ENCODE peak calls at places on chromosome 14, in ten cellular contexts. One of them, this sample, is unnamed.

GRCh38 chr14:56676042-56676441 is 96.4 kb downstream of the TMEM260 start:
- DNase-seq in SK-N-SH: no peak
- DNase-seq in body of pancreas: no peak
- DNase-seq in gastrocnemius medialis: no peak
- DNase-seq in lower lobe of right lung: no peak
- DNase-seq in stomach: no peak
- DNase-seq in MM.1S: no peak
- DNase-seq in IMR-90: no peak
- DNase-seq in GM12865: no peak
- DNase-seq in upper lobe of right lung: no peak
- DNase-seq in this sample: no peak

GRCh38 chr14:76958020-76958965 is 70.2 kb downstream of the IRF2BPL start:
- DNase-seq in upper lobe of right lung: no peak
- DNase-seq in GM12865: peak; percentile 57
- DNase-seq in gastrocnemius medialis: no peak
- DNase-seq in body of pancreas: no peak
- DNase-seq in SK-N-SH: no peak
- DNase-seq in MM.1S: no peak
- DNase-seq in lower lobe of right lung: no peak
- DNase-seq in stomach: no peak
- DNase-seq in IMR-90: no peak
- DNase-seq in this sample: no peak

GRCh38 chr14:96821501-96821900 is 24.3 kb downstream of the VRK1 start:
- DNase-seq in MM.1S: no peak
- DNase-seq in lower lobe of right lung: no peak
- DNase-seq in SK-N-SH: no peak
- DNase-seq in stomach: no peak
- DNase-seq in gastrocnemius medialis: no peak
- DNase-seq in GM12865: no peak
- DNase-seq in upper lobe of right lung: no peak
- DNase-seq in IMR-90: no peak
- DNase-seq in body of pancreas: no peak
- DNase-seq in this sample: no peak

GRCh38 chr14:55707365-55707804 is 127.4 kb downstream of the KTN1 start:
- DNase-seq in lower lobe of right lung: no peak
- DNase-seq in gastrocnemius medialis: no peak
- DNase-seq in MM.1S: no peak
- DNase-seq in stomach: no peak
- DNase-seq in body of pancreas: no peak
- DNase-seq in GM12865: peak; percentile 17
- DNase-seq in SK-N-SH: no peak
- DNase-seq in IMR-90: peak; percentile 76
- DNase-seq in upper lobe of right lung: no peak
- DNase-seq in this sample: peak; percentile 77

GRCh38 chr14:66443785-66444184 is 42.4 kb upstream of the CCDC196 start:
- DNase-seq in upper lobe of right lung: no peak
- DNase-seq in stomach: no peak
- DNase-seq in gastrocnemius medialis: peak; percentile 28
- DNase-seq in GM12865: no peak
- DNase-seq in MM.1S: no peak
- DNase-seq in IMR-90: no peak
- DNase-seq in SK-N-SH: no peak
- DNase-seq in body of pancreas: no peak
- DNase-seq in lower lobe of right lung: no peak
- DNase-seq in this sample: no peak

GRCh38 chr14:32813401-32813800 is 125.3 kb upstream of the NPAS3 start:
- DNase-seq in IMR-90: no peak
- DNase-seq in GM12865: no peak
- DNase-seq in MM.1S: no peak
- DNase-seq in lower lobe of right lung: no peak
- DNase-seq in stomach: no peak
- DNase-seq in body of pancreas: no peak
- DNase-seq in SK-N-SH: no peak
- DNase-seq in upper lobe of right lung: no peak
- DNase-seq in gastrocnemius medialis: no peak
- DNase-seq in this sample: no peak

GRCh38 chr14:96584199-96584906 is 82.2 kb downstream of the PAPOLA start:
- DNase-seq in IMR-90: no peak
- DNase-seq in SK-N-SH: peak; percentile 88
- DNase-seq in upper lobe of right lung: peak; percentile 64
- DNase-seq in lower lobe of right lung: no peak
- DNase-seq in MM.1S: peak; percentile 37
- DNase-seq in gastrocnemius medialis: no peak
- DNase-seq in stomach: no peak
- DNase-seq in GM12865: peak; percentile 72
- DNase-seq in body of pancreas: peak; percentile 46
- DNase-seq in this sample: peak; percentile 10

GRCh38 chr14:47346849-47347248 is 328.6 kb downstream of the MDGA2 start:
- DNase-seq in SK-N-SH: no peak
- DNase-seq in gastrocnemius medialis: no peak
- DNase-seq in MM.1S: no peak
- DNase-seq in body of pancreas: no peak
- DNase-seq in GM12865: no peak
- DNase-seq in lower lobe of right lung: no peak
- DNase-seq in IMR-90: no peak
- DNase-seq in stomach: no peak
- DNase-seq in upper lobe of right lung: no peak
- DNase-seq in this sample: no peak

GRCh38 chr14:31380106-31380505 is 40.2 kb downstream of the HEATR5A start:
- DNase-seq in stomach: no peak
- DNase-seq in body of pancreas: no peak
- DNase-seq in upper lobe of right lung: no peak
- DNase-seq in IMR-90: peak; percentile 26
- DNase-seq in MM.1S: no peak
- DNase-seq in lower lobe of right lung: no peak
- DNase-seq in GM12865: no peak
- DNase-seq in SK-N-SH: no peak
- DNase-seq in gastrocnemius medialis: no peak
- DNase-seq in this sample: peak; percentile 47
- TF ChIP-seq CTCF in stomach: no peak
- TF ChIP-seq CTCF in body of pancreas: no peak
- TF ChIP-seq CTCF in upper lobe of right lung: no peak
- TF ChIP-seq CTCF in IMR-90: no peak
- TF ChIP-seq CTCF in MM.1S: no peak
- TF ChIP-seq CTCF in lower lobe of right lung: no peak
- TF ChIP-seq CTCF in GM12865: no peak
- TF ChIP-seq CTCF in SK-N-SH: no peak
- TF ChIP-seq CTCF in gastrocnemius medialis: no peak
- TF ChIP-seq CTCF in this sample: no peak

DNA sequence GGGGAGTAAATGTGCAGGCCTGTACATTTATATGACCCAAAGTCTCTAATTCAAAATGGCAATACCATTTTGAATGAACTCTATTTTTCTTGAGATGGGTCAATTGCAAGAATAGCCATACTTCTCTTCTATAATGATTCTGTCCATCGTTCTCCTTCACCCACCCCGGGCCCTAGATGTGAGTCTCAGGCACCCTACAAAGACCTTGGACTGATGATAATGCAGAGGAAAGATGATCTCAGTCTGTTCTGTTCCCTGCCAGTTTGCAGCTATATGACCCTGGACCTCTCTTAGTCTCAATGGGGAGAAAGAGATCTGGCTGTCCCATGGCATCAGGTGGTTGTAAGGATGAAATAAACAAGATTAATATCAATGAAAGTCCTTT is 30.1 kb downstream of the VCPKMT start:
- DNase-seq in SK-N-SH: no peak
- DNase-seq in gastrocnemius medialis: no peak
- DNase-seq in GM12865: no peak
- DNase-seq in stomach: no peak
- DNase-seq in lower lobe of right lung: no peak
- DNase-seq in upper lobe of right lung: no peak
- DNase-seq in IMR-90: no peak
- DNase-seq in body of pancreas: no peak
- DNase-seq in MM.1S: no peak
- DNase-seq in this sample: no peak
- H3K4me3 ChIP-seq in SK-N-SH: no peak overlapping the region
- H3K4me3 ChIP-seq in gastrocnemius medialis: no peak overlapping the region
- H3K4me3 ChIP-seq in GM12865: peak overlapping the region; percentile 42
- H3K4me3 ChIP-seq in stomach: no peak overlapping the region
- H3K4me3 ChIP-seq in lower lobe of right lung: no peak overlapping the region
- H3K4me3 ChIP-seq in upper lobe of right lung: no peak overlapping the region
- H3K4me3 ChIP-seq in IMR-90: no peak overlapping the region
- H3K4me3 ChIP-seq in body of pancreas: no peak overlapping the region
- H3K4me3 ChIP-seq in MM.1S: no peak overlapping the region
- H3K4me3 ChIP-seq in this sample: no peak overlapping the region

GRCh38 chr14:54487771-54488170 is 1.0 kb downstream of the GMFB start:
- DNase-seq in MM.1S: no peak
- DNase-seq in SK-N-SH: peak; percentile 63
- DNase-seq in body of pancreas: no peak
- DNase-seq in GM12865: no peak
- DNase-seq in lower lobe of right lung: no peak
- DNase-seq in upper lobe of right lung: no peak
- DNase-seq in gastrocnemius medialis: no peak
- DNase-seq in stomach: no peak
- DNase-seq in IMR-90: peak; percentile 53
- DNase-seq in this sample: peak; percentile 64

GRCh38 chr14:54488318-54488645 is 498 bp downstream of the GMFB start:
- DNase-seq in MM.1S: no peak
- DNase-seq in lower lobe of right lung: no peak
- DNase-seq in SK-N-SH: no peak
- DNase-seq in upper lobe of right lung: no peak
- DNase-seq in body of pancreas: no peak
- DNase-seq in stomach: no peak
- DNase-seq in gastrocnemius medialis: no peak
- DNase-seq in GM12865: no peak
- DNase-seq in IMR-90: no peak
- DNase-seq in this sample: no peak

GRCh38 chr14:54489731-54490447 is 1.1 kb upstream of the GMFB start:
- DNase-seq in lower lobe of right lung: no peak
- DNase-seq in upper lobe of right lung: no peak
- DNase-seq in stomach: no peak
- DNase-seq in SK-N-SH: no peak
- DNase-seq in GM12865: no peak
- DNase-seq in MM.1S: no peak
- DNase-seq in gastrocnemius medialis: no peak
- DNase-seq in body of pancreas: no peak
- DNase-seq in IMR-90: no peak
- DNase-seq in this sample: no peak

GRCh38 chr14:54489318-54489683 is 521 bp upstream of the GMFB start:
- DNase-seq in gastrocnemius medialis: no peak
- DNase-seq in upper lobe of right lung: no peak
- DNase-seq in IMR-90: no peak
- DNase-seq in MM.1S: no peak
- DNase-seq in stomach: no peak
- DNase-seq in SK-N-SH: no peak
- DNase-seq in lower lobe of right lung: no peak
- DNase-seq in GM12865: no peak
- DNase-seq in body of pancreas: no peak
- DNase-seq in this sample: no peak

DNA sequence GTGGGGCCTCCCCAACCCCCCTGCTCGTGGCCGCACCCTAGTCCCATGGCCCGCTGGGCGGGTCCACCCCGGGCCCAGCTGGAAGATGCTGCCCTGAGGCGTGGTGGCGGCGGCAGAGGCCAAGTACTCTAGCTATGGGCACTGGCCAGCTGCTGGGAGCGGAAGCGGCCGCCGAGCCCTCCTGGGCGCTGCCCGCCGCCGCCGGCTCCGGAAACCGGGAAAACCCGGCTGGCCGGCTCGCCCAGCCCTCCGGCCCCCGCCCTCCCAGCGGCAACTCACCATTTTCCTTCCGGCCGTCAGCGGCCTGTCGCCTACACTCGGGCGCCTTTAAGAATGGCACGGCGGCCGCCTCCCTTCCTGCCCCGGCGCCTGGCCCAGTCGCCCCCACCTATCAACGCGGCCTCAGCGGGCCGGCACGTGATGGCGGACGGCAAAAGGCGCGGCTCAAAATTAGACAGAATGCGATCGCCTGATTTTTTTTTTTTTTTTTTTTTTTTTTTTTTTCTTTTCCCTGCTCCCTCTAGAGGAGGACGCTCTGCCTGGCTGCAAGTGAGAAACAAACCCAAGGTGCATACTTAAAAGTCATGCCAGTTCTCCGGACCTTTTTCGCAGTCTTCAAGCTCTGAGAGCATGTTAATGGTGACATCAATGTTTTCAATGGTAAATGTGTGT is at the start of gene GMFB:
- DNase-seq in body of pancreas: peak; percentile 94
- DNase-seq in lower lobe of right lung: peak; percentile 95
- DNase-seq in GM12865: peak; percentile 97
- DNase-seq in stomach: peak; percentile 93
- DNase-seq in gastrocnemius medialis: peak; percentile 90
- DNase-seq in IMR-90: peak; percentile 91
- DNase-seq in upper lobe of right lung: peak; percentile 96
- DNase-seq in SK-N-SH: peak; percentile 92
- DNase-seq in MM.1S: peak; percentile 76
- DNase-seq in this sample: peak; percentile 96
- TF ChIP-seq CTCF in body of pancreas: peak; percentile 78
- TF ChIP-seq CTCF in lower lobe of right lung: peak; percentile 50
- TF ChIP-seq CTCF in GM12865: peak; percentile 29
- TF ChIP-seq CTCF in stomach: no peak
- TF ChIP-seq CTCF in gastrocnemius medialis: peak; percentile 44
- TF ChIP-seq CTCF in IMR-90: peak; percentile 57
- TF ChIP-seq CTCF in upper lobe of right lung: peak; percentile 45
- TF ChIP-seq CTCF in SK-N-SH: peak; percentile 58
- TF ChIP-seq CTCF in MM.1S: peak; percentile 10
- TF ChIP-seq CTCF in this sample: peak; percentile 60

GRCh38 chr14:91831337-91831736 is 36.0 kb downstream of the TC2N start:
- DNase-seq in IMR-90: no peak
- DNase-seq in stomach: no peak
- DNase-seq in upper lobe of right lung: no peak
- DNase-seq in gastrocnemius medialis: no peak
- DNase-seq in MM.1S: no peak
- DNase-seq in SK-N-SH: no peak
- DNase-seq in body of pancreas: no peak
- DNase-seq in GM12865: no peak
- DNase-seq in lower lobe of right lung: no peak
- DNase-seq in this sample: no peak

GRCh38 chr14:91837076-91837475 is 30.3 kb downstream of the TC2N start:
- DNase-seq in upper lobe of right lung: no peak
- DNase-seq in gastrocnemius medialis: no peak
- DNase-seq in SK-N-SH: no peak
- DNase-seq in GM12865: no peak
- DNase-seq in MM.1S: no peak
- DNase-seq in IMR-90: no peak
- DNase-seq in body of pancreas: peak; percentile 30
- DNase-seq in lower lobe of right lung: no peak
- DNase-seq in stomach: no peak
- DNase-seq in this sample: no peak

GRCh38 chr14:91834571-91834970 is 32.8 kb downstream of the TC2N start:
- DNase-seq in lower lobe of right lung: no peak
- DNase-seq in upper lobe of right lung: no peak
- DNase-seq in SK-N-SH: no peak
- DNase-seq in IMR-90: no peak
- DNase-seq in body of pancreas: no peak
- DNase-seq in gastrocnemius medialis: no peak
- DNase-seq in GM12865: no peak
- DNase-seq in stomach: no peak
- DNase-seq in MM.1S: no peak
- DNase-seq in this sample: no peak

GRCh38 chr14:91835920-91836843 is 31.2 kb downstream of the TC2N start:
- DNase-seq in GM12865: peak; percentile 74
- DNase-seq in MM.1S: no peak
- DNase-seq in upper lobe of right lung: peak; percentile 96
- DNase-seq in body of pancreas: peak; percentile 94
- DNase-seq in lower lobe of right lung: peak; percentile 91
- DNase-seq in SK-N-SH: peak; percentile 33
- DNase-seq in stomach: peak; percentile 96
- DNase-seq in gastrocnemius medialis: peak; percentile 58
- DNase-seq in IMR-90: no peak
- DNase-seq in this sample: no peak

DNA sequence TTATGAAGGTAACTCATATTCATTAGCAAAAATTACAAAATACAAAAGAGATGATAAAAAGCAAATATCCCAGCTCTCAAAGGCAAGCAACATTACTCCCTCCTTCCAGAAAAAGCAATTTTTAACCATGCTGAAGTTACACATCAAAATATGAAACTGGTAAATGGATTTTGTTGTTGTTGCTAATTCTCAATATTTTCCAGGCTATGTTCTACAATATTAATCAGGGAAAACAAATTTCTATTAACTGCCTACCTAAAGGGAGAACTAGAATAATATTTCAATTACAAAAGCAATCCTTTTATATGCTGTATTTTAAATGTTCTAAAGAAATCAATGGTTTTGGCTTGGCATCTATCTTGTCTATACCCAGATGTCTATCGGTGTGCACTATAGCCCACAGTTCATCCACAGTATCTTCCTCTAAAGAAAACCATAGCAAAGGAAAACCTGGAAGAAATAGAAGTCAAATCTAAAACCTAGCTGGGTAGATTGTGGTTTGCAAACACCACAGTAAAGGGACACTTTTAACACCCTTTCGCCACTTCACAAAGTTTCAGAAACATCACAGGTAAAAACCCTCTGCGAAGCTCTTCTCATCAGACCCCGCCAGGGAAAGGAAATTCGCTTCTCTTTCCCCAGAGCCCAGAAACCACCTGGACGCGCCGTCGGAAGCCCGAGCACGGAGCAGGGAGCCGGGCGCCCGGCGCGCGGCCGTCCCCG is 32.0 kb downstream of the TC2N start:
- DNase-seq in lower lobe of right lung: no peak
- DNase-seq in body of pancreas: peak; percentile 24
- DNase-seq in SK-N-SH: no peak
- DNase-seq in GM12865: peak; percentile 29
- DNase-seq in upper lobe of right lung: no peak
- DNase-seq in IMR-90: no peak
- DNase-seq in MM.1S: no peak
- DNase-seq in stomach: peak; percentile 34
- DNase-seq in gastrocnemius medialis: no peak
- DNase-seq in this sample: no peak
- H3K4me3 ChIP-seq in lower lobe of right lung: peak overlapping the region; percentile 66
- H3K4me3 ChIP-seq in body of pancreas: peak overlapping the region; percentile 56
- H3K4me3 ChIP-seq in SK-N-SH: no peak overlapping the region
- H3K4me3 ChIP-seq in GM12865: peak overlapping the region; percentile 68
- H3K4me3 ChIP-seq in upper lobe of right lung: peak overlapping the region; percentile 68
- H3K4me3 ChIP-seq in IMR-90: no peak overlapping the region
- H3K4me3 ChIP-seq in MM.1S: no peak overlapping the region
- H3K4me3 ChIP-seq in stomach: peak overlapping the region; percentile 73
- H3K4me3 ChIP-seq in gastrocnemius medialis: peak overlapping the region; percentile 55
- H3K4me3 ChIP-seq in this sample: no peak overlapping the region